ENCODE peak calls at places on chromosomes 4 and X, in eight cellular contexts. One of them, this sample, is unnamed.

GRCh38 chr4:57193996-57194675 is 84.0 kb upstream of the IGFBP7 start:
- DNase-seq in suprapubic skin: no peak
- DNase-seq in A549: no peak
- DNase-seq in uterus: no peak
- DNase-seq in breast epithelium: no peak
- DNase-seq in astrocyte of the cerebellum: no peak
- DNase-seq in mammary epithelial cell: no peak
- DNase-seq in NT2/D1: no peak
- DNase-seq in this sample: no peak

GRCh38 chrX:40772290-40772689 is 36.9 kb upstream of the MED14 start:
- DNase-seq in suprapubic skin: no peak
- DNase-seq in A549: no peak
- DNase-seq in uterus: no peak
- DNase-seq in breast epithelium: no peak
- DNase-seq in astrocyte of the cerebellum: no peak
- DNase-seq in mammary epithelial cell: peak
- DNase-seq in NT2/D1: no peak
- DNase-seq in this sample: no peak

GRCh38 chr4:40845136-40845910 is 95.6 kb downstream of the NSUN7 start:
- DNase-seq in suprapubic skin: no peak
- DNase-seq in A549: no peak
- DNase-seq in uterus: no peak
- DNase-seq in breast epithelium: no peak
- DNase-seq in astrocyte of the cerebellum: no peak
- DNase-seq in mammary epithelial cell: no peak
- DNase-seq in NT2/D1: no peak
- DNase-seq in this sample: no peak

GRCh38 chrX:123140454-123140853 is 43.6 kb upstream of the GRIA3 start:
- DNase-seq in suprapubic skin: no peak
- DNase-seq in A549: no peak
- DNase-seq in uterus: no peak
- DNase-seq in breast epithelium: no peak
- DNase-seq in astrocyte of the cerebellum: no peak
- DNase-seq in mammary epithelial cell: no peak
- DNase-seq in NT2/D1: no peak
- DNase-seq in this sample: no peak

GRCh38 chr4:145507636-145508035 is 26.0 kb downstream of the SMAD1 start:
- DNase-seq in suprapubic skin: no peak
- DNase-seq in A549: no peak
- DNase-seq in uterus: no peak
- DNase-seq in breast epithelium: no peak
- DNase-seq in astrocyte of the cerebellum: no peak
- DNase-seq in mammary epithelial cell: peak
- DNase-seq in NT2/D1: no peak
- DNase-seq in this sample: no peak

GRCh38 chrX:96684339-96685204 is at the start of gene DIAPH2:
- DNase-seq in suprapubic skin: peak
- DNase-seq in A549: peak
- DNase-seq in uterus: peak
- DNase-seq in breast epithelium: peak
- DNase-seq in astrocyte of the cerebellum: peak
- DNase-seq in mammary epithelial cell: peak
- DNase-seq in NT2/D1: peak
- DNase-seq in this sample: peak

GRCh38 chr4:138437263-138437851 is 195.2 kb upstream of the SLC7A11 start:
- DNase-seq in suprapubic skin: no peak
- DNase-seq in A549: no peak
- DNase-seq in uterus: no peak
- DNase-seq in breast epithelium: no peak
- DNase-seq in astrocyte of the cerebellum: no peak
- DNase-seq in mammary epithelial cell: no peak
- DNase-seq in NT2/D1: no peak
- DNase-seq in this sample: no peak

GRCh38 chrX:38654302-38654701 is 93.0 kb downstream of the TSPAN7 start:
- DNase-seq in suprapubic skin: no peak
- DNase-seq in A549: peak
- DNase-seq in uterus: no peak
- DNase-seq in breast epithelium: no peak
- DNase-seq in astrocyte of the cerebellum: peak
- DNase-seq in mammary epithelial cell: peak
- DNase-seq in NT2/D1: peak
- DNase-seq in this sample: no peak

GRCh38 chr4:80189956-80190671 is 7.2 kb upstream of the PRDM8 start:
- DNase-seq in suprapubic skin: no peak
- DNase-seq in A549: no peak
- DNase-seq in uterus: no peak
- DNase-seq in breast epithelium: no peak
- DNase-seq in astrocyte of the cerebellum: no peak
- DNase-seq in mammary epithelial cell: no peak
- DNase-seq in NT2/D1: no peak
- DNase-seq in this sample: no peak

GRCh38 chr4:157600583-157600982 is 380.1 kb downstream of the GRIA2 start:
- DNase-seq in suprapubic skin: no peak
- DNase-seq in A549: no peak
- DNase-seq in uterus: no peak
- DNase-seq in breast epithelium: no peak
- DNase-seq in astrocyte of the cerebellum: no peak
- DNase-seq in mammary epithelial cell: no peak
- DNase-seq in NT2/D1: no peak
- DNase-seq in this sample: no peak

GRCh38 chrX:130172127-130172834 is 519 bp downstream of the RAB33A start:
- DNase-seq in suprapubic skin: no peak
- DNase-seq in A549: no peak
- DNase-seq in uterus: no peak
- DNase-seq in breast epithelium: no peak
- DNase-seq in astrocyte of the cerebellum: no peak
- DNase-seq in mammary epithelial cell: no peak
- DNase-seq in NT2/D1: no peak
- DNase-seq in this sample: no peak

GRCh38 chr4:140332734-140333133 is 40.7 kb upstream of the SCOC start:
- DNase-seq in suprapubic skin: no peak
- DNase-seq in A549: no peak
- DNase-seq in uterus: no peak
- DNase-seq in breast epithelium: no peak
- DNase-seq in astrocyte of the cerebellum: no peak
- DNase-seq in mammary epithelial cell: no peak
- DNase-seq in NT2/D1: no peak
- DNase-seq in this sample: no peak

GRCh38 chr4:119268466-119268865 is 53.5 kb downstream of the FABP2 start:
- DNase-seq in suprapubic skin: no peak
- DNase-seq in A549: no peak
- DNase-seq in uterus: no peak
- DNase-seq in breast epithelium: no peak
- DNase-seq in astrocyte of the cerebellum: no peak
- DNase-seq in mammary epithelial cell: peak
- DNase-seq in NT2/D1: no peak
- DNase-seq in this sample: no peak

GRCh38 chrX:2901367-2902036 is 27.6 kb downstream of the ARSD start:
- DNase-seq in suprapubic skin: no peak
- DNase-seq in A549: no peak
- DNase-seq in uterus: no peak
- DNase-seq in breast epithelium: no peak
- DNase-seq in astrocyte of the cerebellum: no peak
- DNase-seq in mammary epithelial cell: no peak
- DNase-seq in NT2/D1: no peak
- DNase-seq in this sample: no peak

GRCh38 chrX:15930585-15930984 is 76.0 kb upstream of the AP1S2 start:
- DNase-seq in suprapubic skin: no peak
- DNase-seq in A549: peak
- DNase-seq in uterus: no peak
- DNase-seq in breast epithelium: no peak
- DNase-seq in astrocyte of the cerebellum: peak
- DNase-seq in mammary epithelial cell: peak
- DNase-seq in NT2/D1: no peak
- DNase-seq in this sample: no peak

GRCh38 chr4:37455301-37456062 is 210.9 kb downstream of the NWD2 start:
- DNase-seq in suprapubic skin: no peak
- DNase-seq in A549: no peak
- DNase-seq in uterus: no peak
- DNase-seq in breast epithelium: no peak
- DNase-seq in astrocyte of the cerebellum: no peak
- DNase-seq in mammary epithelial cell: no peak
- DNase-seq in NT2/D1: no peak
- DNase-seq in this sample: no peak
- H3K4me3 ChIP-seq in suprapubic skin: no peak
- H3K4me3 ChIP-seq in A549: no peak
- H3K4me3 ChIP-seq in uterus: no peak
- H3K4me3 ChIP-seq in breast epithelium: no peak
- H3K4me3 ChIP-seq in astrocyte of the cerebellum: no peak
- H3K4me3 ChIP-seq in mammary epithelial cell: no peak
- H3K4me3 ChIP-seq in NT2/D1: no peak
- H3K4me3 ChIP-seq in this sample: no peak

GRCh38 chrX:153495362-153495751 is 577 bp downstream of the BGN start:
- DNase-seq in suprapubic skin: no peak
- DNase-seq in A549: no peak
- DNase-seq in uterus: peak
- DNase-seq in breast epithelium: no peak
- DNase-seq in astrocyte of the cerebellum: no peak
- DNase-seq in mammary epithelial cell: no peak
- DNase-seq in NT2/D1: no peak
- DNase-seq in this sample: no peak
- H3K4me3 ChIP-seq in suprapubic skin: peak
- H3K4me3 ChIP-seq in A549: no peak
- H3K4me3 ChIP-seq in uterus: peak
- H3K4me3 ChIP-seq in breast epithelium: peak
- H3K4me3 ChIP-seq in astrocyte of the cerebellum: peak
- H3K4me3 ChIP-seq in mammary epithelial cell: no peak
- H3K4me3 ChIP-seq in NT2/D1: no peak
- H3K4me3 ChIP-seq in this sample: peak

DNA sequence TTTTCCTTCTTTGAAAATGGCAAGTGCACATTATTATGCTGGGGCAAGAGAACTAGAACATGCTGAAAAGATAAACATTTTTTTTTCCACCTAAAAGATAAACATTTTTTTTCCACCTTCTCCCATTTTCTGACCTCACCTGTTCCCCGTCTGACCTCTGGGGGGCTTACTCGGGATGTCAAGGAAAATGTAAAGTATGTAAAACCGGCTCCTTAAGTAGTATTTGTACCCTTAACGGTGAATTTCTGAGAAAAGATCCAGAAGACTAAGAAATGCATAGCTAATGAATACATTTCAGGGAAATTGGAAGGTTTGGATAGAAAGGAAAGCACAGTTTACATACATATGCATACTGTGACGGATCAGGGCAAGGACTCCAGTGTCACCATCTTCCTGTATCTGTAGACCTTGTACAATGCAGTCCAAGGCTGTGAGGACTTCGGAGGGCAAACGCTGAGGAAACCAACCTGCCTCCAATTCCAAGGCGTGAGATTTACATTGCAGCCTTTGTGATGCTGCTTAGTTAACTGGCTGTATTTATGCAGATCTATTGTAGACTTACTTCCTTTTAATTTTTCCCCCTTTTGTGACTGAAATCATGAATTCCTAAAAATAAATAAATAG is 2185.9 kb upstream of the TENM3 start:
- DNase-seq in suprapubic skin: no peak
- DNase-seq in A549: peak
- DNase-seq in uterus: no peak
- DNase-seq in breast epithelium: no peak
- DNase-seq in astrocyte of the cerebellum: no peak
- DNase-seq in mammary epithelial cell: no peak
- DNase-seq in NT2/D1: peak
- DNase-seq in this sample: no peak
- H3K4me3 ChIP-seq in suprapubic skin: peak
- H3K4me3 ChIP-seq in A549: peak
- H3K4me3 ChIP-seq in uterus: no peak
- H3K4me3 ChIP-seq in breast epithelium: no peak
- H3K4me3 ChIP-seq in astrocyte of the cerebellum: peak
- H3K4me3 ChIP-seq in mammary epithelial cell: no peak
- H3K4me3 ChIP-seq in NT2/D1: peak
- H3K4me3 ChIP-seq in this sample: no peak

GRCh38 chr4:3532714-3533336 is 603 bp upstream of the LRPAP1 start:
- DNase-seq in suprapubic skin: peak
- DNase-seq in A549: no peak
- DNase-seq in uterus: no peak
- DNase-seq in breast epithelium: no peak
- DNase-seq in astrocyte of the cerebellum: no peak
- DNase-seq in mammary epithelial cell: no peak
- DNase-seq in NT2/D1: no peak
- DNase-seq in this sample: no peak
- H3K4me3 ChIP-seq in suprapubic skin: peak
- H3K4me3 ChIP-seq in A549: peak
- H3K4me3 ChIP-seq in uterus: peak
- H3K4me3 ChIP-seq in breast epithelium: peak
- H3K4me3 ChIP-seq in astrocyte of the cerebellum: peak
- H3K4me3 ChIP-seq in mammary epithelial cell: peak
- H3K4me3 ChIP-seq in NT2/D1: peak
- H3K4me3 ChIP-seq in this sample: peak

GRCh38 chr4:2800691-2801596 is 8.1 kb downstream of the SH3BP2 start:
- DNase-seq in suprapubic skin: peak
- DNase-seq in A549: no peak
- DNase-seq in uterus: peak
- DNase-seq in breast epithelium: peak
- DNase-seq in astrocyte of the cerebellum: peak
- DNase-seq in mammary epithelial cell: no peak
- DNase-seq in NT2/D1: no peak
- DNase-seq in this sample: peak
- H3K4me3 ChIP-seq in suprapubic skin: peak
- H3K4me3 ChIP-seq in A549: no peak
- H3K4me3 ChIP-seq in uterus: no peak
- H3K4me3 ChIP-seq in breast epithelium: peak
- H3K4me3 ChIP-seq in astrocyte of the cerebellum: no peak
- H3K4me3 ChIP-seq in mammary epithelial cell: no peak
- H3K4me3 ChIP-seq in NT2/D1: peak
- H3K4me3 ChIP-seq in this sample: peak

GRCh38 chr4:147057631-147057980 is 111.9 kb upstream of the TTC29 start:
- DNase-seq in suprapubic skin: no peak
- DNase-seq in A549: no peak
- DNase-seq in uterus: no peak
- DNase-seq in breast epithelium: no peak
- DNase-seq in astrocyte of the cerebellum: no peak
- DNase-seq in mammary epithelial cell: peak
- DNase-seq in NT2/D1: no peak
- DNase-seq in this sample: no peak
- H3K4me3 ChIP-seq in suprapubic skin: peak
- H3K4me3 ChIP-seq in A549: peak
- H3K4me3 ChIP-seq in uterus: peak
- H3K4me3 ChIP-seq in breast epithelium: peak
- H3K4me3 ChIP-seq in astrocyte of the cerebellum: no peak
- H3K4me3 ChIP-seq in mammary epithelial cell: peak
- H3K4me3 ChIP-seq in NT2/D1: peak
- H3K4me3 ChIP-seq in this sample: peak

DNA sequence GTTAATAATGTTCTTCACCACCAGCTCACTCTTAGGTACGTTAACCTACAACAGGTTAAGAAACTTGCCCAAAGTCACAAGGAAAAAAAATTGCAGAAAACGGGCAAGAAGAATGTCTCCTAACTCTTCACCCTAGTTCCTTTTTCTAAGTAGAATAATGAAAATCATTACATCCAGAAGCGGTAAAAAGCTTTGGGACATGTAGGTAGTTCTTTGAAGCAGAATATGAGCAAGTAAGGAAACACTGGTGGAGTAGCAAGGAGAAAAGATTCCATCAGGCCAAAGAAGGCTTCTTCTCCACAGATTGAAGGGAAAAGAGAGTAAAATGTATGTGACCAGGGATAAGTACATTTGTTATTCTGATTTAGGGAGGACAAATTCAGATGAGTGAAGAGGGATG is 4.1 kb downstream of the CAMK2D start:
- DNase-seq in suprapubic skin: no peak
- DNase-seq in A549: no peak
- DNase-seq in uterus: no peak
- DNase-seq in breast epithelium: no peak
- DNase-seq in astrocyte of the cerebellum: no peak
- DNase-seq in mammary epithelial cell: no peak
- DNase-seq in NT2/D1: no peak
- DNase-seq in this sample: no peak
- H3K4me3 ChIP-seq in suprapubic skin: no peak
- H3K4me3 ChIP-seq in A549: no peak
- H3K4me3 ChIP-seq in uterus: no peak
- H3K4me3 ChIP-seq in breast epithelium: no peak
- H3K4me3 ChIP-seq in astrocyte of the cerebellum: no peak
- H3K4me3 ChIP-seq in mammary epithelial cell: no peak
- H3K4me3 ChIP-seq in NT2/D1: no peak
- H3K4me3 ChIP-seq in this sample: no peak